ENCODE peak calls at places on chromosomes 5 and 9, in seven cellular contexts. One of them, this sample, is unnamed.
A peak's percentile ranks its signal among the peaks of the same experiment; 100 is the strongest.

GRCh38 chr5:131751551-131751950 is 45.3 kb downstream of the FNIP1 start:
- DNase-seq in lung: no peak
- DNase-seq in cardiac fibroblast: no peak
- DNase-seq in astrocyte of the cerebellum: peak; percentile 42
- DNase-seq in CD8-positive, alpha-beta T cell: no peak
- DNase-seq in WTC11: no peak
- DNase-seq in GM12864: no peak
- DNase-seq in this sample: no peak

GRCh38 chr9:2228132-2228531 is 213.0 kb downstream of the SMARCA2 start:
- DNase-seq in lung: peak; percentile 40
- DNase-seq in cardiac fibroblast: peak; percentile 26
- DNase-seq in astrocyte of the cerebellum: no peak
- DNase-seq in CD8-positive, alpha-beta T cell: no peak
- DNase-seq in WTC11: peak; percentile 80
- DNase-seq in GM12864: no peak
- DNase-seq in this sample: no peak

GRCh38 chr9:127491516-127491915 is 40.2 kb downstream of the LRSAM1 start:
- DNase-seq in lung: no peak
- DNase-seq in cardiac fibroblast: no peak
- DNase-seq in astrocyte of the cerebellum: no peak
- DNase-seq in CD8-positive, alpha-beta T cell: no peak
- DNase-seq in WTC11: no peak
- DNase-seq in GM12864: no peak
- DNase-seq in this sample: no peak

GRCh38 chr5:99060306-99061261 is 131.8 kb upstream of the CHD1 start:
- DNase-seq in lung: peak; percentile 78
- DNase-seq in cardiac fibroblast: peak; percentile 76
- DNase-seq in astrocyte of the cerebellum: peak; percentile 61
- DNase-seq in CD8-positive, alpha-beta T cell: peak; percentile 89
- DNase-seq in WTC11: peak; percentile 78
- DNase-seq in GM12864: peak; percentile 47
- DNase-seq in this sample: peak; percentile 60

GRCh38 chr5:181052526-181052927 is 12.5 kb downstream of the BTNL9 start:
- DNase-seq in lung: no peak
- DNase-seq in cardiac fibroblast: peak; percentile 15
- DNase-seq in astrocyte of the cerebellum: no peak
- DNase-seq in CD8-positive, alpha-beta T cell: no peak
- DNase-seq in WTC11: peak; percentile 43
- DNase-seq in GM12864: no peak
- DNase-seq in this sample: no peak

GRCh38 chr9:109780453-109781033 is 545 bp downstream of the PALM2AKAP2 start:
- DNase-seq in lung: no peak
- DNase-seq in cardiac fibroblast: no peak
- DNase-seq in astrocyte of the cerebellum: no peak
- DNase-seq in CD8-positive, alpha-beta T cell: no peak
- DNase-seq in WTC11: peak; percentile 17
- DNase-seq in GM12864: no peak
- DNase-seq in this sample: no peak

GRCh38 chr5:39076757-39077475 is 2.7 kb upstream of the RICTOR start:
- DNase-seq in lung: no peak
- DNase-seq in cardiac fibroblast: peak; percentile 17
- DNase-seq in astrocyte of the cerebellum: no peak
- DNase-seq in CD8-positive, alpha-beta T cell: no peak
- DNase-seq in WTC11: no peak
- DNase-seq in GM12864: no peak
- DNase-seq in this sample: peak; percentile 33

GRCh38 chr9:33198163-33198562 is 31.0 kb upstream of the B4GALT1 start:
- DNase-seq in lung: no peak
- DNase-seq in cardiac fibroblast: peak; percentile 92
- DNase-seq in astrocyte of the cerebellum: peak; percentile 73
- DNase-seq in CD8-positive, alpha-beta T cell: no peak
- DNase-seq in WTC11: no peak
- DNase-seq in GM12864: no peak
- DNase-seq in this sample: no peak

GRCh38 chr9:34550016-34550680 is 27.4 kb upstream of the ENHO start:
- DNase-seq in lung: no peak
- DNase-seq in cardiac fibroblast: no peak
- DNase-seq in astrocyte of the cerebellum: no peak
- DNase-seq in CD8-positive, alpha-beta T cell: no peak
- DNase-seq in WTC11: no peak
- DNase-seq in GM12864: no peak
- DNase-seq in this sample: no peak

GRCh38 chr5:177089825-177090641 is 3.3 kb downstream of the FGFR4 start:
- DNase-seq in lung: no peak
- DNase-seq in cardiac fibroblast: peak; percentile 32
- DNase-seq in astrocyte of the cerebellum: no peak
- DNase-seq in CD8-positive, alpha-beta T cell: no peak
- DNase-seq in WTC11: no peak
- DNase-seq in GM12864: no peak
- DNase-seq in this sample: no peak

GRCh38 chr9:3468407-3469205 is 57.2 kb downstream of the RFX3 start:
- DNase-seq in lung: no peak
- DNase-seq in cardiac fibroblast: no peak
- DNase-seq in astrocyte of the cerebellum: no peak
- DNase-seq in CD8-positive, alpha-beta T cell: no peak
- DNase-seq in WTC11: no peak
- DNase-seq in GM12864: no peak
- DNase-seq in this sample: no peak

GRCh38 chr9:119689879-119690278 is 320.6 kb upstream of the BRINP1 start:
- DNase-seq in lung: no peak
- DNase-seq in cardiac fibroblast: no peak
- DNase-seq in astrocyte of the cerebellum: no peak
- DNase-seq in CD8-positive, alpha-beta T cell: no peak
- DNase-seq in WTC11: peak; percentile 22
- DNase-seq in GM12864: no peak
- DNase-seq in this sample: no peak

DNA sequence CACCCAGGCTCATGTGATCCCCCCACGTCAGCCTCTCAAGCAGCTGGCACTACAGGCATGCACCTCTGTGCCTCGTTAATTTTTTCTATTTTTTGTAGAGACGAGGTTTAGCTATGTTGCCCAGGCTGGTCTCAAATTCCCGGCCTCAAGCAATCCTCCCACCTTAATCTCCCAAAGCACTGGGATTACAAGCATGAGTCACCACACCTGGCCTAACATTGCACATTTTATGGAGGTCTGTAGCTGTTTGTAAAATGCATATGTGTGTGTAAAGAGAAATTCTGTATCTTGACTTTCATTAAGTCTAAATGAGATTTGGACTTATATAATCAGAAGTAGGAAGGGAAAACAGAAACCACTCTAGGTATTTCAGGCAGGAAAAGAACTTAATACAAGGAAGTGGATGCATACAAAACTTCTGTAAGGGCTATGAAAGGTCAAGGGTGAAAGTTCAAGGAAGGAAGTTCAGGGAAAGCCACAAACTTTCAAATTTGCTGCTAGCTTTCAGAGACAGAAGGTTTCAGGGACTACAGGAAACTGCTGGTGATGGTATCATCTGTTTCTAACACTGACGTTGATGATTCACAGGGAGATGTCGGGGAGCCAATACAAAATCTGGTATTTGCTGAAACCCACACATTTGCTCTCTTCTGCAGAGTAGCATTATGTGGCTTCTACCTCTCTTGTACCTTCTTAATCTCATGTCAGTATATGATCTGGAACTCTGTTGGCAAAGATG is 209.4 kb downstream of the PIK3R1 start:
- DNase-seq in lung: no peak
- DNase-seq in cardiac fibroblast: peak; percentile 42
- DNase-seq in astrocyte of the cerebellum: peak; percentile 12
- DNase-seq in CD8-positive, alpha-beta T cell: peak; percentile 24
- DNase-seq in WTC11: no peak
- DNase-seq in GM12864: no peak
- DNase-seq in this sample: peak; percentile 45
- TF ChIP-seq CTCF in lung: no peak
- TF ChIP-seq CTCF in cardiac fibroblast: no peak
- TF ChIP-seq CTCF in astrocyte of the cerebellum: no peak
- TF ChIP-seq CTCF in CD8-positive, alpha-beta T cell: no peak
- TF ChIP-seq CTCF in WTC11: no peak
- TF ChIP-seq CTCF in GM12864: no peak
- TF ChIP-seq CTCF in this sample: no peak

GRCh38 chr9:8855046-8855445 is 1055.5 kb upstream of the DMAC1 start:
- DNase-seq in lung: no peak
- DNase-seq in cardiac fibroblast: peak; percentile 16
- DNase-seq in astrocyte of the cerebellum: no peak
- DNase-seq in CD8-positive, alpha-beta T cell: no peak
- DNase-seq in WTC11: no peak
- DNase-seq in GM12864: no peak
- DNase-seq in this sample: no peak
- TF ChIP-seq CTCF in lung: no peak
- TF ChIP-seq CTCF in cardiac fibroblast: peak; percentile 50
- TF ChIP-seq CTCF in astrocyte of the cerebellum: peak; percentile 83
- TF ChIP-seq CTCF in CD8-positive, alpha-beta T cell: no peak
- TF ChIP-seq CTCF in WTC11: no peak
- TF ChIP-seq CTCF in GM12864: no peak
- TF ChIP-seq CTCF in this sample: no peak

GRCh38 chr9:36134761-36135505 is 1.6 kb upstream of the GLIPR2 start:
- DNase-seq in lung: no peak
- DNase-seq in cardiac fibroblast: no peak
- DNase-seq in astrocyte of the cerebellum: no peak
- DNase-seq in CD8-positive, alpha-beta T cell: no peak
- DNase-seq in WTC11: no peak
- DNase-seq in GM12864: no peak
- DNase-seq in this sample: no peak

GRCh38 chr9:36135791-36136276 is 699 bp upstream of the GLIPR2 start:
- DNase-seq in lung: no peak
- DNase-seq in cardiac fibroblast: no peak
- DNase-seq in astrocyte of the cerebellum: no peak
- DNase-seq in CD8-positive, alpha-beta T cell: no peak
- DNase-seq in WTC11: peak; percentile 53
- DNase-seq in GM12864: no peak
- DNase-seq in this sample: no peak

GRCh38 chr9:36136894-36137391 is 410 bp downstream of the GLIPR2 start:
- DNase-seq in lung: no peak
- DNase-seq in cardiac fibroblast: no peak
- DNase-seq in astrocyte of the cerebellum: no peak
- DNase-seq in CD8-positive, alpha-beta T cell: peak; percentile 36
- DNase-seq in WTC11: no peak
- DNase-seq in GM12864: no peak
- DNase-seq in this sample: no peak

GRCh38 chr9:36137392-36138004 is 965 bp downstream of the GLIPR2 start:
- DNase-seq in lung: no peak
- DNase-seq in cardiac fibroblast: peak; percentile 41
- DNase-seq in astrocyte of the cerebellum: no peak
- DNase-seq in CD8-positive, alpha-beta T cell: no peak
- DNase-seq in WTC11: peak; percentile 22
- DNase-seq in GM12864: no peak
- DNase-seq in this sample: no peak

DNA sequence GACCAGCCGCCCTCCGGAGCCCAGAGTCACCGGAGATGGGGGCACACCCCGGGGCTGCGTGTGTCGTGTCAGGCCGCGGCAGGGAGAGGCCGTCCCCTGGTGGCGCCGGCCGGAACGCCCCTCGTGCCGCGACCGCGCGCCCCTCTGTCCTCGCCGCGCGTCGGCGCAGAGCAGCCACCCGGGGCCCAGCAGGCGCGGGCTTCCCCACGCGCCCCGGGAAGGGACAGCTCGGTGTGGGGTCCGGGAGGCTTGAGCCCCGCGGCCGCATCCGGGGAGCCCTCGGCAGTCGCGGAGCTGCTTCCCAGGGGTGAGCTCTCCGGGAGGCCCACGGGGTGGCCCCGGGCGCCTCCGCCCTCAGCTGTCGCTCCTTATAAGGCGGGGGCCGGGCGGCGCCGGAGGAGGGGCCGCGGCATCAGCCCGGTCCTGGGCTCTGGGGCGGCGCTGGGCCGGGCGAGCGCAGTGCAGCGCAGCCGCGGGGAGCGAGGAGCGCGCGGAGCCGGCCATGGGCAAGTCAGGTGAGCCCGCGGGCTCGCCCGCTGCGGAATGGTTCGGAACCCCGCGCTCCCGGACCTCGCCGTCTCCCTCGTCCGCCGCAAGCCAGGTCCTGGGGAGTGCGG is at the start of gene GLIPR2:
- DNase-seq in lung: peak; percentile 80
- DNase-seq in cardiac fibroblast: peak; percentile 80
- DNase-seq in astrocyte of the cerebellum: no peak
- DNase-seq in CD8-positive, alpha-beta T cell: peak; percentile 75
- DNase-seq in WTC11: peak; percentile 60
- DNase-seq in GM12864: no peak
- DNase-seq in this sample: peak; percentile 95
- TF ChIP-seq CTCF in lung: no peak
- TF ChIP-seq CTCF in cardiac fibroblast: no peak
- TF ChIP-seq CTCF in astrocyte of the cerebellum: peak; percentile 10
- TF ChIP-seq CTCF in CD8-positive, alpha-beta T cell: peak; percentile 26
- TF ChIP-seq CTCF in WTC11: no peak
- TF ChIP-seq CTCF in GM12864: peak; percentile 1
- TF ChIP-seq CTCF in this sample: peak; percentile 18

GRCh38 chr5:169914766-169915165 is 65.5 kb downstream of the INSYN2B start:
- DNase-seq in lung: no peak
- DNase-seq in cardiac fibroblast: peak; percentile 77
- DNase-seq in astrocyte of the cerebellum: peak; percentile 59
- DNase-seq in CD8-positive, alpha-beta T cell: no peak
- DNase-seq in WTC11: peak; percentile 25
- DNase-seq in GM12864: no peak
- DNase-seq in this sample: no peak

GRCh38 chr5:169910393-169910792 is 69.9 kb downstream of the INSYN2B start:
- DNase-seq in lung: no peak
- DNase-seq in cardiac fibroblast: no peak
- DNase-seq in astrocyte of the cerebellum: no peak
- DNase-seq in CD8-positive, alpha-beta T cell: no peak
- DNase-seq in WTC11: no peak
- DNase-seq in GM12864: no peak
- DNase-seq in this sample: no peak

GRCh38 chr5:169913479-169913878 is 66.8 kb downstream of the INSYN2B start:
- DNase-seq in lung: no peak
- DNase-seq in cardiac fibroblast: peak; percentile 43
- DNase-seq in astrocyte of the cerebellum: no peak
- DNase-seq in CD8-positive, alpha-beta T cell: no peak
- DNase-seq in WTC11: no peak
- DNase-seq in GM12864: no peak
- DNase-seq in this sample: no peak

GRCh38 chr5:169909945-169910344 is 70.3 kb downstream of the INSYN2B start:
- DNase-seq in lung: no peak
- DNase-seq in cardiac fibroblast: no peak
- DNase-seq in astrocyte of the cerebellum: no peak
- DNase-seq in CD8-positive, alpha-beta T cell: no peak
- DNase-seq in WTC11: no peak
- DNase-seq in GM12864: no peak
- DNase-seq in this sample: no peak

DNA sequence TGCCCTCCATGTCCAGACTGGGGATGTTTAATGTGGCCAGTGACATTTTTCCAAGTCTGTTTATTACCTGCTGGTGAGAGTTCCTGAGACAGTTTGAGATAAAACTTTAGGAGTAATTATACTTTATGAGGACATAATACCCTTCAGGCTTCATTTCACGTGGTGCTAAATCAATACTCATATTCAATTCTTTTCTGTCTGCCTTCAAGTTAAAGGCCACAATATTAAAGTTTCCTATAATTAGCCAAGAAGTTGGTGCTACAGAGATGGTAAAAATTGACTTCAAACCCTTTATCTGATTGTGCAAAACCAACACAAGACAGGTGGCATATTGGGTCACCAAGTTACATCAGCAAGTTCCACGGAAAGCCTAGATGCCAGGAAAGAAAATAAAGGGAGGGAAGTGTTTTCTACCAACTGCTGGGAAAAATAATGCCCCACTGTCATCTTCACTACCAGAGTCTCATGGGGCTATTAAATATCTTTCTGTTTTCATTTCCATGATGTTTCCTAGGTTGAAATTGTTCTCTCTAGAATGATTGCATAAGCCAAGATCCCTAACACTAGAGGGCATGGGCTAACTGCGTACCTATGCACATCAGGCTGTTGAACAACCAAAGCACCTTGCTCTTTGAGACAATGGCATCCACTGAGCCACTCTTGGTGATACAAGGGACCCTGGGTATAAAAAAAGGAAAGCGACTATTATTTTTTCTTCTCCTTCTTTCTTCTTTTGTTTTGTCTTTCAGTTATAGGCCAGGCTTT is 68.7 kb downstream of the INSYN2B start:
- DNase-seq in lung: no peak
- DNase-seq in cardiac fibroblast: no peak
- DNase-seq in astrocyte of the cerebellum: no peak
- DNase-seq in CD8-positive, alpha-beta T cell: no peak
- DNase-seq in WTC11: no peak
- DNase-seq in GM12864: no peak
- DNase-seq in this sample: no peak
- TF ChIP-seq CTCF in lung: no peak
- TF ChIP-seq CTCF in cardiac fibroblast: no peak
- TF ChIP-seq CTCF in astrocyte of the cerebellum: no peak
- TF ChIP-seq CTCF in CD8-positive, alpha-beta T cell: no peak
- TF ChIP-seq CTCF in WTC11: no peak
- TF ChIP-seq CTCF in GM12864: no peak
- TF ChIP-seq CTCF in this sample: no peak